ENCODE peak calls at places on chromosomes 2 and 18, in eight cellular contexts. O is stimulated activated CD4-positive, alpha-beta T cell treated with anti-CD3 and anti-CD28 coated beads, Interleukin-4, amount 100 ng/mL, for 1 hour; X is activated CD4-positive, alpha-beta T cell treated with anti-CD3 and anti-CD28 coated beads for 36 hours; W is GDM1; S is activated naive CD4-positive, alpha-beta T cell; J is upper lobe of left lung; H is activated T-cell treated with anti-CD3 and anti-CD28 coated beads, Interleukin-2, amount 50 U/mL, for 4 hours; I is AG10803. T is an unnamed sample.

GRCh38 chr2:165074884-165075283 is 119.6 kb upstream of the SLC38A11 start:
- DNase-seq in H (no peak), I (no peak), W (no peak), X (no peak), O (no peak), J (no peak), S (no peak), T (no peak)

GRCh38 chr2:21102356-21102755 is 21.4 kb upstream of the TDRD15 start:
- DNase-seq in S (no peak), I (no peak), H (no peak), O (no peak), X (no peak), J (no peak), W (no peak), T (no peak)

GRCh38 chr2:51219468-51219867 is 187.5 kb upstream of the NRXN1 start:
- DNase-seq in H (no peak), J (no peak), S (no peak), X (no peak), W (no peak), O (no peak), I (peak; percentile 4), T (peak; percentile 40)

GRCh38 chr2:149989447-149990063 is 402.0 kb upstream of the MMADHC start:
- DNase-seq in I (peak; percentile 91), H (no peak), W (no peak), S (no peak), O (no peak), X (no peak), J (no peak), T (peak; percentile 97)

GRCh38 chr2:238130111-238130695 is 8.3 kb upstream of the KLHL30 start:
- DNase-seq in W (no peak), X (no peak), O (no peak), H (no peak), J (no peak), I (no peak), S (no peak), T (no peak)

GRCh38 chr2:218019411-218020060 is 16.7 kb upstream of the TNS1 start:
- DNase-seq in W (peak; percentile 77), I (no peak), H (no peak), X (no peak), O (no peak), S (no peak), J (no peak), T (no peak)

GRCh38 chr2:221372156-221372870 is 199.8 kb downstream of the EPHA4 start:
- DNase-seq in J (no peak), I (no peak), W (no peak), H (no peak), O (no peak), X (no peak), S (no peak), T (no peak)

GRCh38 chr2:10097352-10098148 is 17.3 kb upstream of the CYS1 start:
- DNase-seq in O (peak; percentile 29), J (peak; percentile 74), I (peak; percentile 55), X (peak; percentile 59), H (peak; percentile 27), S (no peak), W (no peak), T (peak; percentile 77)

GRCh38 chr2:69567157-69567908 is 76.2 kb downstream of the AAK1 start:
- DNase-seq in S (no peak), I (peak; percentile 74), W (no peak), O (no peak), X (no peak), H (no peak), J (no peak), T (peak; percentile 89)

GRCh38 chr2:36507408-36507812 is 90.6 kb downstream of the FEZ2 start:
- DNase-seq in H (no peak), I (peak; percentile 58), J (no peak), O (peak; percentile 8), X (peak; percentile 57), S (no peak), W (peak; percentile 13), T (peak; percentile 78)

GRCh38 chr18:26656944-26657536 is 108.7 kb upstream of the KCTD1 start:
- DNase-seq in X (peak; percentile 32), H (no peak), W (no peak), S (no peak), J (peak; percentile 66), I (peak; percentile 61), O (no peak), T (peak; percentile 68)